ENCODE peak calls at places on chromosomes 13 and 19, in five cellular contexts. T, Z, U, H and K are unnamed samples.

GRCh38 chr19:29303035-29303706 is 90.2 kb upstream of the UQCRFS1 start:
- DNase-seq in T (no peak), Z (no peak), U (no peak), H (no peak), K (no peak)

GRCh38 chr19:8209965-8210659 is 942 bp downstream of the CERS4 start:
- DNase-seq in T (no peak), Z (no peak), U (peak; percentile 20), H (no peak), K (no peak)

GRCh38 chr13:40315416-40316064 is 350.9 kb downstream of the FOXO1 start:
- DNase-seq in T (no peak), Z (no peak), U (peak; percentile 44), H (no peak), K (no peak)

GRCh38 chr19:23971598-23971997 is 56.9 kb downstream of the ZNF726 start:
- DNase-seq in T (no peak), Z (no peak), U (no peak), H (no peak), K (no peak)

GRCh38 chr19:19062454-19063182 is 1.2 kb upstream of the SLC25A42 start:
- DNase-seq in T (no peak), Z (no peak), U (peak; percentile 61), H (no peak), K (no peak)

GRCh38 chr19:55212447-55212846 is 3.1 kb upstream of the PTPRH start:
- DNase-seq in T (no peak), Z (no peak), U (peak; percentile 35), H (no peak), K (no peak)

GRCh38 chr13:107742544-107742943 is 472.8 kb downstream of the LIG4 start:
- DNase-seq in T (no peak), Z (no peak), U (no peak), H (no peak), K (no peak)

GRCh38 chr19:17394891-17395415 is 957 bp upstream of the CCDC194 start:
- DNase-seq in T (no peak), Z (no peak), U (peak; percentile 59), H (no peak), K (peak; percentile 96)

GRCh38 chr19:15265849-15266248 is 33.6 kb upstream of the EPHX3 start:
- DNase-seq in T (no peak), Z (no peak), U (peak; percentile 100), H (no peak), K (no peak)

GRCh38 chr13:98206946-98207345 is 29.9 kb upstream of the RNF113B start:
- DNase-seq in T (no peak), Z (no peak), U (no peak), H (no peak), K (no peak)

GRCh38 chr13:52446265-52446664 is 4.2 kb downstream of the VPS36 start:
- DNase-seq in T (no peak), Z (no peak), U (no peak), H (no peak), K (no peak)

GRCh38 chr19:16285769-16286564 is 38.7 kb upstream of the KLF2 start:
- DNase-seq in T (no peak), Z (no peak), U (peak; percentile 81), H (no peak), K (no peak)

GRCh38 chr13:53066411-53066810 is 37.8 kb downstream of the OLFM4 start:
- DNase-seq in T (no peak), Z (no peak), U (no peak), H (no peak), K (no peak)

GRCh38 chr19:10010247-10010691 is at the start of gene COL5A3:
- DNase-seq in T (no peak), Z (no peak), U (no peak), H (no peak), K (peak; percentile 61)